ENCODE peak calls at places on chromosomes 2 and 18, in five cellular contexts. One of them, this sample, is unnamed.

GRCh38 chr2:227774011-227774624 is 28.4 kb downstream of the SCYGR8 start:
- DNase-seq in IMR-90: no peak
- DNase-seq in Peyer's patch: peak
- DNase-seq in GM12878: no peak
- DNase-seq in prostate gland: no peak
- DNase-seq in this sample: no peak

GRCh38 chr2:8614646-8615045 is 67.2 kb upstream of the ID2 start:
- DNase-seq in IMR-90: no peak
- DNase-seq in GM12878: no peak
- DNase-seq in Peyer's patch: no peak
- DNase-seq in prostate gland: no peak
- DNase-seq in this sample: no peak

GRCh38 chr2:240935101-240935876 is 29.2 kb downstream of the CROCC2 start:
- DNase-seq in prostate gland: no peak
- DNase-seq in GM12878: no peak
- DNase-seq in IMR-90: no peak
- DNase-seq in Peyer's patch: peak
- DNase-seq in this sample: no peak

GRCh38 chr2:232884549-232885263 is 14.6 kb downstream of the SNORC start:
- DNase-seq in Peyer's patch: no peak
- DNase-seq in prostate gland: no peak
- DNase-seq in IMR-90: no peak
- DNase-seq in GM12878: no peak
- DNase-seq in this sample: no peak

GRCh38 chr2:57371186-57371585 is 675.4 kb upstream of the VRK2 start:
- DNase-seq in IMR-90: no peak
- DNase-seq in prostate gland: no peak
- DNase-seq in Peyer's patch: no peak
- DNase-seq in GM12878: no peak
- DNase-seq in this sample: no peak

GRCh38 chr2:188114014-188114413 is 177.7 kb upstream of the GULP1 start:
- DNase-seq in Peyer's patch: no peak
- DNase-seq in prostate gland: no peak
- DNase-seq in IMR-90: peak
- DNase-seq in GM12878: no peak
- DNase-seq in this sample: peak

GRCh38 chr2:16537347-16537746 is 128.3 kb downstream of the CYRIA start:
- DNase-seq in Peyer's patch: no peak
- DNase-seq in IMR-90: peak
- DNase-seq in GM12878: no peak
- DNase-seq in prostate gland: no peak
- DNase-seq in this sample: no peak

GRCh38 chr2:33411765-33412164 is 64.7 kb upstream of the RASGRP3 start:
- DNase-seq in GM12878: no peak
- DNase-seq in Peyer's patch: no peak
- DNase-seq in IMR-90: peak
- DNase-seq in prostate gland: no peak
- DNase-seq in this sample: no peak

GRCh38 chr2:239225921-239226561 is 174.8 kb downstream of the HDAC4 start:
- DNase-seq in prostate gland: no peak
- DNase-seq in Peyer's patch: no peak
- DNase-seq in GM12878: no peak
- DNase-seq in IMR-90: peak
- DNase-seq in this sample: no peak

GRCh38 chr18:66819235-66819634 is 215.3 kb upstream of the CDH19 start:
- DNase-seq in Peyer's patch: no peak
- DNase-seq in IMR-90: no peak
- DNase-seq in prostate gland: no peak
- DNase-seq in GM12878: no peak
- DNase-seq in this sample: no peak

GRCh38 chr18:6479699-6480098 is 65.0 kb upstream of the L3MBTL4 start:
- DNase-seq in IMR-90: no peak
- DNase-seq in GM12878: no peak
- DNase-seq in Peyer's patch: no peak
- DNase-seq in prostate gland: no peak
- DNase-seq in this sample: no peak

GRCh38 chr2:222688912-222689311 is 17.5 kb downstream of the MOGAT1 start:
- DNase-seq in Peyer's patch: no peak
- DNase-seq in IMR-90: no peak
- DNase-seq in GM12878: no peak
- DNase-seq in prostate gland: no peak
- DNase-seq in this sample: no peak

GRCh38 chr18:12838178-12838634 is 45.8 kb downstream of the PTPN2 start:
- DNase-seq in prostate gland: peak
- DNase-seq in Peyer's patch: peak
- DNase-seq in GM12878: peak
- DNase-seq in IMR-90: peak
- DNase-seq in this sample: peak

GRCh38 chr2:24724111-24724775 is 68.9 kb downstream of the PTRHD1 start:
- DNase-seq in prostate gland: no peak
- DNase-seq in Peyer's patch: no peak
- DNase-seq in IMR-90: no peak
- DNase-seq in GM12878: no peak
- DNase-seq in this sample: no peak

GRCh38 chr18:56919190-56919589 is 227.7 kb upstream of the BOD1L2 start:
- DNase-seq in prostate gland: no peak
- DNase-seq in Peyer's patch: no peak
- DNase-seq in IMR-90: no peak
- DNase-seq in GM12878: no peak
- DNase-seq in this sample: no peak

GRCh38 chr18:58202406-58202730 is 158.3 kb downstream of the NEDD4L start:
- DNase-seq in IMR-90: peak
- DNase-seq in prostate gland: peak
- DNase-seq in GM12878: no peak
- DNase-seq in Peyer's patch: no peak
- DNase-seq in this sample: no peak

GRCh38 chr18:505483-506122 is 5.1 kb upstream of the COLEC12 start:
- DNase-seq in GM12878: peak
- DNase-seq in IMR-90: no peak
- DNase-seq in Peyer's patch: no peak
- DNase-seq in prostate gland: no peak
- DNase-seq in this sample: no peak

GRCh38 chr2:120133572-120134244 is 89.5 kb downstream of the TMEM185B start:
- DNase-seq in IMR-90: no peak
- DNase-seq in GM12878: no peak
- DNase-seq in prostate gland: no peak
- DNase-seq in Peyer's patch: no peak
- DNase-seq in this sample: no peak

GRCh38 chr2:71685941-71686611 is 232.7 kb downstream of the DYSF start:
- DNase-seq in prostate gland: no peak
- DNase-seq in Peyer's patch: no peak
- DNase-seq in GM12878: no peak
- DNase-seq in IMR-90: no peak
- DNase-seq in this sample: no peak

GRCh38 chr2:178912416-178913056 is 105.3 kb upstream of the TTN start:
- DNase-seq in prostate gland: no peak
- DNase-seq in IMR-90: peak
- DNase-seq in Peyer's patch: no peak
- DNase-seq in GM12878: no peak
- DNase-seq in this sample: no peak

GRCh38 chr2:25606892-25607291 is 66.5 kb downstream of the DTNB start:
- DNase-seq in GM12878: no peak
- DNase-seq in prostate gland: no peak
- DNase-seq in Peyer's patch: peak
- DNase-seq in IMR-90: peak
- DNase-seq in this sample: no peak

GRCh38 chr2:190515687-190516086 is 18.8 kb downstream of the NEMP2 start:
- DNase-seq in prostate gland: no peak
- DNase-seq in Peyer's patch: no peak
- DNase-seq in GM12878: no peak
- DNase-seq in IMR-90: no peak
- DNase-seq in this sample: no peak

GRCh38 chr2:70029814-70030409 is 57.4 kb upstream of the PCBP1 start:
- DNase-seq in GM12878: no peak
- DNase-seq in prostate gland: no peak
- DNase-seq in IMR-90: peak
- DNase-seq in Peyer's patch: peak
- DNase-seq in this sample: peak

GRCh38 chr18:35143615-35144596 is 96.9 kb upstream of the ZNF397 start:
- DNase-seq in Peyer's patch: peak
- DNase-seq in GM12878: no peak
- DNase-seq in IMR-90: peak
- DNase-seq in prostate gland: peak
- DNase-seq in this sample: peak

GRCh38 chr2:240995041-240995960 is 3.1 kb upstream of the SNED1 start:
- DNase-seq in IMR-90: no peak
- DNase-seq in Peyer's patch: peak
- DNase-seq in prostate gland: no peak
- DNase-seq in GM12878: no peak
- DNase-seq in this sample: no peak

GRCh38 chr2:184611221-184612085 is 13.1 kb downstream of the ZNF804A start:
- DNase-seq in prostate gland: no peak
- DNase-seq in IMR-90: peak
- DNase-seq in Peyer's patch: no peak
- DNase-seq in GM12878: no peak
- DNase-seq in this sample: no peak

GRCh38 chr18:3585656-3586509 is 135.9 kb downstream of the TGIF1 start:
- DNase-seq in prostate gland: peak
- DNase-seq in GM12878: no peak
- DNase-seq in Peyer's patch: peak
- DNase-seq in IMR-90: peak
- DNase-seq in this sample: no peak

GRCh38 chr2:112541315-112542122 is 746 bp upstream of the POLR1B start:
- DNase-seq in GM12878: peak
- DNase-seq in Peyer's patch: no peak
- DNase-seq in prostate gland: no peak
- DNase-seq in IMR-90: peak
- DNase-seq in this sample: peak
- TF ChIP-seq POLR2A in GM12878: peak
- TF ChIP-seq POLR2A in Peyer's patch: peak
- TF ChIP-seq POLR2A in prostate gland: no peak
- TF ChIP-seq POLR2A in IMR-90: peak
- TF ChIP-seq POLR2A in this sample: peak

GRCh38 chr2:42057159-42057901 is 9.5 kb downstream of the PKDCC start:
- DNase-seq in GM12878: no peak
- DNase-seq in IMR-90: no peak
- DNase-seq in prostate gland: no peak
- DNase-seq in Peyer's patch: no peak
- DNase-seq in this sample: no peak

GRCh38 chr2:42053791-42054656 is 6.2 kb downstream of the PKDCC start:
- DNase-seq in IMR-90: no peak
- DNase-seq in Peyer's patch: peak
- DNase-seq in GM12878: no peak
- DNase-seq in prostate gland: no peak
- DNase-seq in this sample: no peak

GRCh38 chr2:42057902-42058450 is 10.2 kb downstream of the PKDCC start:
- DNase-seq in GM12878: no peak
- DNase-seq in prostate gland: no peak
- DNase-seq in Peyer's patch: no peak
- DNase-seq in IMR-90: no peak
- DNase-seq in this sample: no peak

GRCh38 chr2:42054657-42055430 is 7.0 kb downstream of the PKDCC start:
- DNase-seq in IMR-90: no peak
- DNase-seq in Peyer's patch: peak
- DNase-seq in GM12878: no peak
- DNase-seq in prostate gland: no peak
- DNase-seq in this sample: no peak

DNA sequence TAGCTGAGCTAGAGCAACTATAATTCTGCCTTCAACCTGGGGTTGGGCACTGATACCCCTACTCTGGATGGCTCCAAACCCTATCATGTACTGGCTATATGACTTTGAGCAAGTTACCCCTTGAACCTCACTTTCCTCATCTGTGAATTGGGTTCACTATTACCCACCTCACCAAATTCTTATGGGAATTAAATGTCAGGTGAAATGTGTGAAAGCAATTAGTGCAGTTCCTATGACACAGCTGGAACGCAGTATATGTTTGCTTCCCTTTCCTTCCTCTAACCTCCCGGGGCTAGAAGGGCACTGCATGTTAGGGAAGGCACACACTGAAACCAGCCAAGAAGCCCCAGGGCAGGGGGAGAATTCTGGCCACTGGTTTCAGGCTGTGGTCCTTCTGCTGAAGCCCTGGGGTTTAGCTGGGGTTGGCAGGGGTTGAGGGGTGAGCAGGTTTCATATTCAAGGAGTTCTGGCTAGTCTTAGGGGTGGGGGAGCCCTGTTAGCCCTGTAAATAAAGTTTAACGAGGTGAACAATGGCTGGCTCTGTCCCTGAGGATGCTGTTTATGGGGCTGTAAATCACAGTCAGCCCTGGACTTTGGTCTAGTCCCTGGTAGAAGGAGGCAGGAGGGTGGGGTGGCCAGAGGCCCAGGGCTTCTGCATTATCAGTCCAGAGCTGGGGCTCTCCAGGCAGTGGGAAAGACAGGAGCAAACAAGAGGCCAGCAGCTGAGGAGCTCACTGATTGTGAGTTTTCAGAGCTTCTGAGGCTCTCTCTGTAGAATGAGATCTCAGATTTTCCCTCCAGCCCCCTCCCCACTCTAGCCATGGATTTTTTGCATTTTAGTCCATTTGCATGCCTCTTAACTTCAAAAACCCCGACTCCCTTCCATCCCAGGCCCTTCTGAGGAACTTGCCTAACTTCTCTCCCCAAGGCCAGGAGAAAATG is 8.0 kb downstream of the PKDCC start:
- DNase-seq in prostate gland: peak
- DNase-seq in GM12878: no peak
- DNase-seq in Peyer's patch: peak
- DNase-seq in IMR-90: no peak
- DNase-seq in this sample: no peak
- TF ChIP-seq POLR2A in prostate gland: no peak
- TF ChIP-seq POLR2A in GM12878: no peak
- TF ChIP-seq POLR2A in Peyer's patch: peak
- TF ChIP-seq POLR2A in IMR-90: no peak
- TF ChIP-seq POLR2A in this sample: no peak

DNA sequence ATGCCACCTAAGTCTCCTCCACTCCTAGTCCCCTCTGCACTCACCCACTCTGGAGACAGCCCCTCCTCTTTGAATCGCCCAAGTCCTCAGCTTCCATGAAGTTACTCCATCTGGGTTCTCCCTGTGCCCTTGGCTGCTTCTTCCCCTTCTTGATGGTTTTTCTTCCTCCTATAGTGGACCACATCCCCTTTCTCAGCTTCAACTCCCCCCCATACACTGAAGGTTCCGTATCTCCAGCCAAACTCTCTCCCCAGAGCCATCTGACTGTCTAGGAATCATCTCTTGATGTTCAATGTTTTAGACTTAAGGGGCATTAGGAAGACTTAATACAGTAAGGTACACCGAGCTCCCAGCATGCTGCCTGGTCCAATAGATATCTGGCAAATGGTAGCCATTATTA is 39.6 kb downstream of the EMX1 start:
- DNase-seq in GM12878: no peak
- DNase-seq in prostate gland: no peak
- DNase-seq in Peyer's patch: no peak
- DNase-seq in IMR-90: no peak
- DNase-seq in this sample: no peak
- TF ChIP-seq POLR2A in GM12878: no peak
- TF ChIP-seq POLR2A in prostate gland: no peak
- TF ChIP-seq POLR2A in Peyer's patch: no peak
- TF ChIP-seq POLR2A in IMR-90: no peak
- TF ChIP-seq POLR2A in this sample: no peak

DNA sequence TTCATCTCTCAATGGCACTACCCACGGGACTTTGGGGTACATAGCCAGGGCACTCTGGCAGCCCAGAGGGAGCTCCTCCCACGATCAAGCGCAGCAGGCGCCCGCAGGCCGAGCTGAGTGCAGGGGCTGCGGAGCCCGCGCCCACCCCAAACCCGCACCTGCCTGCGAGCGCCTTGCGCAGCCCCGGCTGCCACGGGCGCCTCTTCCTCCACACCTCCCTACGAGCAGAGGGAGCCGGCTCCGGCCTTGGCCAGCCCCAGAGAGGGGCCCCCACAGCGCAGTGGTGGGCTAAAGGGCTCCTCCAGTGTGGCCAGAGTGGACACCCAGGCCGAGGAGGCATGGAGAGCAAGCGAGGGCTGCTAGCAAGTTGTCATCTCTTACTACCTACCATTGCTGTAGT is 165.2 kb downstream of the UBE2E3 start:
- DNase-seq in IMR-90: no peak
- DNase-seq in prostate gland: no peak
- DNase-seq in GM12878: no peak
- DNase-seq in Peyer's patch: no peak
- DNase-seq in this sample: no peak
- TF ChIP-seq POLR2A in IMR-90: no peak
- TF ChIP-seq POLR2A in prostate gland: no peak
- TF ChIP-seq POLR2A in GM12878: no peak
- TF ChIP-seq POLR2A in Peyer's patch: no peak
- TF ChIP-seq POLR2A in this sample: no peak